ENCODE peak calls at places on chromosomes 4 and X, in five cellular contexts. F, B, O, H and Y are unnamed samples.

GRCh38 chrX:140764401-140764919 is 54.9 kb downstream of the LINC00632 start:
- DNase-seq in F (peak; percentile 54), B (no peak), O (peak; percentile 25), H (peak; percentile 79), Y (peak; percentile 88)

GRCh38 chr4:48194986-48195773 is 61.1 kb upstream of the TXK start:
- DNase-seq in F (peak; percentile 12), B (no peak), O (no peak), H (peak; percentile 76), Y (no peak)

GRCh38 chr4:186844059-186844681 is 120.5 kb upstream of the FAT1 start:
- DNase-seq in F (peak; percentile 70), B (peak; percentile 69), O (no peak), H (peak; percentile 82), Y (peak; percentile 35)

GRCh38 chr4:7040760-7041159 is 2.4 kb upstream of the TADA2B start:
- DNase-seq in F (no peak), B (no peak), O (no peak), H (no peak), Y (no peak)

GRCh38 chr4:3634281-3635089 is 102.3 kb upstream of the LRPAP1 start:
- DNase-seq in F (no peak), B (no peak), O (no peak), H (no peak), Y (no peak)

GRCh38 chr4:105620640-105621323 is 68.4 kb downstream of the ARHGEF38 start:
- DNase-seq in F (peak; percentile 57), B (no peak), O (no peak), H (peak; percentile 82), Y (no peak)

GRCh38 chrX:138031715-138032114 is 465.8 kb downstream of the ZIC3 start:
- DNase-seq in F (no peak), B (no peak), O (no peak), H (no peak), Y (no peak)

GRCh38 chrX:151899622-151900021 is 13.1 kb upstream of the MAGEA4 start:
- DNase-seq in F (peak; percentile 1), B (no peak), O (no peak), H (no peak), Y (peak; percentile 48)

GRCh38 chr4:77176606-77177005 is 19.6 kb downstream of the CCNG2 start:
- DNase-seq in F (no peak), B (no peak), O (no peak), H (no peak), Y (no peak)

DNA sequence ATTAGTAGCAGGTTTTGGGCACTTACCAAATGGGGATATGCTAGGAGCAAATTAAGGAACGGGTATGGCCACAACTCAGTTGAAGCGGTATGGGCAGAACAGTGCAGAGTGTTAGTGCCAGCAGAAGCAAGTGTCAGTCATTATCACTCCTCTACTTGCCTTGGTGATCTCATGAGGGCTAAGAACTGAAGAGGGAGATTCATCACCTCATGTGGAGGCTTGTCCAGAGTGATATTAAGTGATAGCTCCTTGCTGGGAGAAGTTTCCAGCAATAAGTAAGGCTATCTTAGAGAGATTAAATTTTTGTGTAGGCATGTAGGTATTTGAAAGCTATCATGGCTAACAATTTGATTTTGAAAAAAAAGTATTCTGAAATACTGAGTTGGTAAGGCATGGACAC is 615.4 kb upstream of the SMIM31 start:
- DNase-seq in F (no peak), B (no peak), O (no peak), H (no peak), Y (no peak)
- H2BK15ac ChIP-seq in F (no peak overlapping the region), B (no peak overlapping the region), O (no peak overlapping the region), H (no peak overlapping the region), Y (no peak overlapping the region)

DNA sequence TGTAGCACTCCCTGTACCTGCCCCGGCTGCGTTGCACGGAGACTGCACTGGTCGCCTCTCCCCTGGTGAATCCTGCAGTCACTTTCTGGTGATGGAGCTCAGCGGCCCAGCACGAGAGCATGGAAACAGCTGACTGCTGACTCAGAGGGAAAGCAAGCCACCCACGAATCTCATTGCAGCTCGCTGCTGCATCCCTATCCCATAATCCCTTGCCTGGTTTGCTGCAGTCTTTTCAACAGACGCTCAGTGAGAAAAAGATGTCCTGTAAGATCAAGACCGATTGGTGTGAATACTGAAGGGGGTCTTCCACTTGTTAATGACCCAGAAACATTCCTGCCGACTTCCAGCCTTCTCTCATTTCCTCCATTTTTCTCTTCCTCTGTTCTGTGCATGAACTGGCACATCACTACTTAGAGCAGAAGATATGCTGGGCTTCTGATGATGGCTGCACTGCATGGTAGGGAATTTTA is 52.9 kb downstream of the TRIM2 start:
- DNase-seq in F (peak; percentile 83), B (peak; percentile 69), O (no peak), H (peak; percentile 81), Y (peak; percentile 93)
- H3K4me1 ChIP-seq in F (peaks cover 5% of the 10 kb centered on the region), B (peaks cover 34% of the 10 kb centered on the region), O (peaks cover 6% of the 10 kb centered on the region), H (peaks cover 6% of the 10 kb centered on the region), Y (peaks cover 9% of the 10 kb centered on the region)

GRCh38 chr4:98470831-98471230 is 187.6 kb downstream of the TSPAN5 start:
- DNase-seq in F (no peak), B (no peak), O (no peak), H (no peak), Y (no peak)
- H3K36me3 ChIP-seq in F (peaks cover 23% of the 10 kb centered on the region), B (peaks cover 6% of the 10 kb centered on the region), O (no peaks in the 10 kb centered on the region), H (peaks cover 43% of the 10 kb centered on the region), Y (no peaks in the 10 kb centered on the region)

GRCh38 chr4:185227713-185228278 is 18.4 kb downstream of the SNX25 start:
- DNase-seq in F (no peak), B (no peak), O (no peak), H (no peak), Y (no peak)
- H2BK15ac ChIP-seq in F (no peak overlapping the region), B (no peak overlapping the region), O (no peak overlapping the region), H (no peak overlapping the region), Y (no peak overlapping the region)

DNA sequence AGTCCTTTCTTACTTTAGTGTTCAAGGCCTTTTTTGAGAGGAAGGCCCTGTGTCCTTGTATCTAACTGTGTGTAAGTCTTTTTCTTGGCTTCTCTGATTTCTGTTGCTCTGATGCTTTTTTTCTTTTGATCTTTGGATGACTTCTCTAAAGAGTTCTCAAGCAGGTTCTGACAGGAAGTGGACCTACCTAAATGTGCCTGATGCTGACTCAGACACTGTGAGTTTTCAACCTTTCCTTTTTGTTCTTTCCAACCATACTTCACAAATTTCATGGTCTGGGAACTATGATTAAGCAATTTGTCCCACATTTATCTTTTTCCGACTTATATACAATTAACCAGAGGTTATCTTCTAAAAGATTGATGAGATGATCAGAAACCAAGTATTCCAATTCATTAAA is 96.5 kb downstream of the SYTL5 start:
- DNase-seq in F (no peak), B (no peak), O (no peak), H (no peak), Y (no peak)
- H3K4me1 ChIP-seq in F (no peaks in the 10 kb centered on the region), B (no peaks in the 10 kb centered on the region), O (no peaks in the 10 kb centered on the region), H (no peaks in the 10 kb centered on the region), Y (no peaks in the 10 kb centered on the region)

GRCh38 chr4:165343353-165344191 is 16.1 kb downstream of the MSMO1 start:
- DNase-seq in F (no peak), B (no peak), O (no peak), H (no peak), Y (peak; percentile 37)
- H3K36me3 ChIP-seq in F (peaks cover 3% of the 10 kb centered on the region), B (peaks cover 12% of the 10 kb centered on the region), O (peaks cover 22% of the 10 kb centered on the region), H (peaks cover 53% of the 10 kb centered on the region), Y (peaks cover 3% of the 10 kb centered on the region)

GRCh38 chrX:120794525-120794975 is 81.1 kb downstream of the CT47B1 start:
- DNase-seq in F (no peak), B (no peak), O (no peak), H (no peak), Y (no peak)
- H2BK15ac ChIP-seq in F (no peak overlapping the region), B (no peak overlapping the region), O (no peak overlapping the region), H (no peak overlapping the region), Y (no peak overlapping the region)

DNA sequence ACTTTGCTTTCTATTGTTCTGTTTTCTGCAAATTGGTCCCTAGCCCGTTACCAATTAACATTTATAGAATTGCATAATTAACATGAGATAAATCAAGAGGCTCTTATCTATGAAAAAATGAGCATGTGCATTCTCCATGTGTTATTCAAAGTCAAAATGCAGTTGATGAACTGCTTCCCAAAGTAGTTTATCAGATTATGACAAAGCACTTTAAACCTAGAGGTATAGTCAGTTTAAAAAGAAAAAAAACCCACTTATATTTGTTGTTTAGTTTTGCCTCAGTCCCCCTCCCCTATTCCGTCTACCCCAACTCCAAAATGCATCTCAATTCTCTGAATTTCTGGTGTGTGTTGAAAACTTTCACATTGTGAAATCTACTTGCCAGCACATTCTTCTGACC is 119.5 kb downstream of the ATXN3L start:
- DNase-seq in F (no peak), B (no peak), O (no peak), H (peak; percentile 3), Y (no peak)
- H3K4me1 ChIP-seq in F (no peaks in the 10 kb centered on the region), B (peaks cover 6% of the 10 kb centered on the region), O (no peaks in the 10 kb centered on the region), H (no peaks in the 10 kb centered on the region), Y (no peaks in the 10 kb centered on the region)

GRCh38 chr4:158721680-158722079 is 1.5 kb downstream of the PPID start:
- DNase-seq in F (no peak), B (no peak), O (no peak), H (no peak), Y (no peak)
- H3K36me3 ChIP-seq in F (peaks cover 16% of the 10 kb centered on the region), B (peaks cover 16% of the 10 kb centered on the region), O (peaks cover 32% of the 10 kb centered on the region), H (peaks cover 43% of the 10 kb centered on the region), Y (peaks cover 5% of the 10 kb centered on the region)